ENCODE peak calls at places on chromosomes 4 and X, in five cellular contexts. G is mammary epithelial cell; H is effector memory CD4-positive, alpha-beta T cell; O is fibroblast of lung; R is right cardiac atrium. Z is an unnamed sample. For H3K4me1, the result is how much of the 10 kb centered on the place peaks cover.

GRCh38 chr4:180057891-180058643 is 2185.1 kb upstream of the TENM3 start:
- DNase-seq in R (no peak), O (peak), H (no peak), G (peak), Z (peak)

GRCh38 chrX:15946783-15947550 is 92.4 kb upstream of the AP1S2 start:
- DNase-seq in R (no peak), O (peak), G (peak), H (no peak), Z (peak)

GRCh38 chr4:8258813-8259212 is 10.7 kb upstream of the HTRA3 start:
- DNase-seq in G (no peak), R (no peak), O (no peak), H (no peak), Z (no peak)

GRCh38 chr4:46124773-46125172 is 919 bp upstream of the GABRG1 start:
- DNase-seq in O (no peak), H (no peak), G (no peak), R (no peak), Z (no peak)

GRCh38 chr4:78688385-78688784 is 87.8 kb upstream of the BMP2K start:
- DNase-seq in H (no peak), R (no peak), O (peak), G (peak), Z (peak)

GRCh38 chr4:33658971-33659370 is 2585.3 kb downstream of the ARAP2 start:
- DNase-seq in H (no peak), O (peak), G (no peak), R (no peak), Z (peak)

GRCh38 chrX:1491851-1492349 is 39.2 kb upstream of the ASMTL start:
- DNase-seq in R (no peak), G (no peak), O (no peak), H (no peak), Z (no peak)

GRCh38 chr4:133775469-133775868 is 426.1 kb downstream of the PABPC4L start:
- DNase-seq in R (no peak), O (no peak), G (no peak), H (no peak), Z (no peak)

GRCh38 chr4:94605241-94605640 is 152.5 kb upstream of the BMPR1B start:
- DNase-seq in R (no peak), H (no peak), O (peak), G (no peak), Z (no peak)

GRCh38 chr4:153521995-153522799 is 56.0 kb downstream of the TMEM131L start:
- DNase-seq in O (no peak), G (no peak), R (no peak), H (peak), Z (no peak)

GRCh38 chr4:2932561-2932950 is 30.6 kb downstream of the NOP14 start:
- DNase-seq in O (no peak), G (no peak), H (no peak), R (no peak), Z (no peak)

GRCh38 chr4:139315221-139315675 is 13.0 kb upstream of the NDUFC1 start:
- DNase-seq in H (no peak), G (no peak), O (no peak), R (no peak), Z (no peak)

GRCh38 chr4:38157592-38157991 is 197.4 kb downstream of the PTTG2 start:
- DNase-seq in O (no peak), H (no peak), R (no peak), G (peak), Z (no peak)

GRCh38 chrX:134158821-134159512 is 78.0 kb upstream of the CCDC160 start:
- DNase-seq in H (no peak), R (no peak), G (no peak), O (no peak), Z (no peak)

GRCh38 chr4:145840162-145840768 is 98.4 kb downstream of the ZNF827 start:
- DNase-seq in G (peak), O (peak), H (no peak), R (no peak), Z (peak)

GRCh38 chr4:113635739-113636437 is 125.7 kb downstream of the CAMK2D start:
- DNase-seq in G (no peak), H (no peak), O (peak), R (no peak), Z (peak)

GRCh38 chr4:113637823-113638691 is 123.5 kb downstream of the CAMK2D start:
- DNase-seq in O (peak), R (no peak), H (no peak), G (no peak), Z (no peak)

GRCh38 chr4:113637363-113637762 is 124.2 kb downstream of the CAMK2D start:
- DNase-seq in R (no peak), G (peak), H (no peak), O (peak), Z (peak)

GRCh38 chr4:113636438-113636818 is 125.1 kb downstream of the CAMK2D start:
- DNase-seq in H (no peak), R (no peak), O (no peak), G (no peak), Z (no peak)

GRCh38 chr4:113636877-113637276 is 124.7 kb downstream of the CAMK2D start:
- DNase-seq in O (peak), H (peak), R (no peak), G (peak), Z (no peak)
- H3K4me1 ChIP-seq in O (under half), H (under half), R (under half), G (under half), Z (under half)

DNA sequence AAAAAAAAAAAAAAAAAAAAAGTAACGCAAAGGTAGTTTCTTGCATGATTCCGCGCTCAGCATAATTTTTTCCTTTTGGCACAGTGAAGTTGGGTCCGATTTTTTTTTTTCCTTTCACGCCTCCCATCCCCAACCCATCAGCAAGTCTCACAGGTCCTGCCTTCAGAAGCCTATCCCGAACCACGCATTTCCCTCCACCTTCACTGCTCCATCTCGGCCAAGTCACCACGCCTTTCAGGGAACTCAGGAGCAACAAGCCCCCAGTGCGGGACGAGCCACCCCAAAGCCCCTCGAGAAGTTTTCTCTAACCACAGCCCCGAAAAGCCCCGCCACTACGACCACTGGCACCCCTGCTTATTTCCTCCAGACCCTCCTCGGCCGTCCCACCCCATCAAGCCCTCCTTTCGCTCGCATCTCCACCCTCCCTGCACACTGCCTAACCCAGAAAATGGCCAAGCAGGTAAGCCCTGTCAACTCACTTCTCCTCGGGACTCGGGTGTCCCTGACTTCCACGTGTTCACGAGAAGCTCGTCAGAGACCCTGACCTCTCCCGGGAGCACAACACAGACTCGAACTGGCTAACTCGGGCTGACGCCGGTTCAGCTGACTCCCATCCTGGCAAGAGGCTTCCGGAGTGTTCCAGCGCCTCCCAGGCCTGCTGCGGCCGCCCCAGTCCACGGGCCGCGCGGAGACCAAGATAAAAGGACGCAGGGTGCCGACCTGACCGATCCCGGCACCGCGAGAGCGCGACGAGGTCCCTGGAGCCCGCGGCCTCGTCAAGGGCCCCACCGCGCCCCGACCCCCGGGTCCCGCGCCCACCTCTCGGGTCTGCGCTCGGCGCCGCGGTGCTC is 839 bp downstream of the SLBP start:
- DNase-seq in H (no peak), G (peak), R (peak), O (peak), Z (peak)
- H3K4me1 ChIP-seq in H (under half), G (under half), R (under half), O (under half), Z (under half)

GRCh38 chr4:781493-782216 is 44.3 kb downstream of the CPLX1 start:
- DNase-seq in H (peak), R (peak), O (peak), G (peak), Z (peak)

GRCh38 chr4:776743-777441 is 49.0 kb downstream of the CPLX1 start:
- DNase-seq in G (no peak), H (no peak), R (no peak), O (no peak), Z (no peak)

GRCh38 chr4:777520-778262 is 48.2 kb downstream of the CPLX1 start:
- DNase-seq in R (no peak), G (no peak), H (no peak), O (no peak), Z (no peak)

GRCh38 chr4:780730-781492 is 45.0 kb downstream of the CPLX1 start:
- DNase-seq in H (no peak), R (no peak), O (no peak), G (no peak), Z (peak)

DNA sequence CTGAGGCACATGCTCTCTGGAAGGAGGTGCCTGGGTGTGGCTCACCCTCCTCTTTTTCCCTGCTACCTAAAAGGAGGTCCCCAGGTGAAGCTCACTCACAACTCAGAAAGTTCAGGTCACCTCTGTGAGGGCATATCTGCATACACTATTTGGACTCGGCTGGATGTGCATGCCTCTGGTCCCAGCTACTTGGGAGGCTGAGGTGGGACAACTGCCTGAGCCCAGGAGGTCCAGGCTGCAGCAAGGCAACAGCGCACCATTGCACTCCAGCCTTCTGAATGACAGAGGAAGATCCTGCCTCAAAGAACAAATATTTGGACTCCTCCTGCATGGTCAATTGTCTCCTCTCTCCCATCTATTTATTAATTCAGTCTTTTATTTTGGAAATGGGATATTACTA is 46.4 kb downstream of the CPLX1 start:
- DNase-seq in H (no peak), G (no peak), O (no peak), R (no peak), Z (no peak)
- H3K4me1 ChIP-seq in H (under half), G (under half), O (under half), R (under half), Z (under half)

DNA sequence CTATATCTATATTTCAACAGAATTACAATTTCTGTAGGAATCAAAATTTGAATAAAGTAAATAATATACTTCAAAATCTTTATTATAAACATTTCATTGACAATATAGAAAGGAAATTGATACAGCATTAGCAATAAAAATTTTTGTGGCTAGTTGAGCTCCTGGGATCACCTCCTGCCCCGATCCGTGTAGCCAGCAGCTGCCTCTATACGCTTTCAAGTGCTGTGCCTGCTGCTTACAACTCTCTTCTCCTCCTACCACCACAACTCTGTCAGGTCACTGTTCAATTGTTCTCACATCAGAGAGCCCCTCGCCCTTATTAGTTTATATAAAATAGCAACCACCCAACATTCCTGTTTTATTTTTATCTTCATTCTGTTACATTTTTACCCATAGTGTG is 27.6 kb downstream of the INPP4B start:
- DNase-seq in G (no peak), R (no peak), O (peak), H (no peak), Z (no peak)
- H3K4me1 ChIP-seq in G (under half), R (under half), O (under half), H (under half), Z (under half)

GRCh38 chr4:102778720-102779119 is 18.0 kb upstream of the MANBA start:
- DNase-seq in G (no peak), O (no peak), R (no peak), H (no peak), Z (no peak)

GRCh38 chr4:102781570-102781969 is 20.8 kb upstream of the MANBA start:
- DNase-seq in R (no peak), O (no peak), H (no peak), G (no peak), Z (no peak)

GRCh38 chr4:102780476-102781144 is 19.8 kb upstream of the MANBA start:
- DNase-seq in G (peak), O (peak), H (no peak), R (no peak), Z (no peak)

GRCh38 chr4:102783006-102783405 is 22.2 kb upstream of the MANBA start:
- DNase-seq in H (no peak), G (no peak), O (no peak), R (no peak), Z (no peak)

GRCh38 chr4:102779204-102779603 is 18.4 kb upstream of the MANBA start:
- DNase-seq in G (no peak), O (no peak), R (no peak), H (no peak), Z (no peak)
- H3K4me1 ChIP-seq in G (under half), O (under half), R (under half), H (under half), Z (under half)

GRCh38 chr4:81460115-81460836 is 11.4 kb downstream of the RASGEF1B start:
- DNase-seq in O (no peak), H (no peak), G (no peak), R (no peak), Z (no peak)

GRCh38 chr4:81459233-81459632 is 12.5 kb downstream of the RASGEF1B start:
- DNase-seq in O (no peak), G (no peak), R (no peak), H (no peak), Z (no peak)

GRCh38 chr4:81457345-81457744 is 14.4 kb downstream of the RASGEF1B start:
- DNase-seq in H (no peak), O (no peak), R (no peak), G (no peak), Z (no peak)

GRCh38 chr4:81457921-81458520 is 13.7 kb downstream of the RASGEF1B start:
- DNase-seq in O (no peak), H (no peak), G (no peak), R (no peak), Z (no peak)

GRCh38 chr4:81460837-81461233 is 10.9 kb downstream of the RASGEF1B start:
- DNase-seq in G (no peak), R (no peak), H (no peak), O (no peak), Z (no peak)
- H3K4me1 ChIP-seq in G (under half), R (under half), H (under half), O (under half), Z (under half)

DNA sequence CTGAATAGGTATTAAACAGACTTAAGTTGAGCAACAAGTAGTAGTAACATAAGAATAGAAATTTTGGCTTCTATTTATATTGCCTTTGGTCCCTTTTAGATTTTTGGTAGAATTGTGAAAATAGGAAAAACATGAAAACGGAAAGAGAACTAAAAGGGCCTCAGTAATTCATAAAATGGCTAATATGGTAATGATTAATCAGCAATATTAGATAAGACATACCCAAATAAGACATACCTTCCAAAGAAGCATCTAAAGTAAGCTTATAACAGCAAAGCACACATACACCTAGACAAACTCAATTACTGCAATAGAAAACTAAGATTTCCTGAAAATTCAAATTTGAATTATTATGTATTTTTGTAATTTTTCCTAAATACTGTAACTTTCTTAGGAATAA is 46.4 kb downstream of the CHIC2 start:
- DNase-seq in H (no peak), O (no peak), G (no peak), R (no peak), Z (no peak)
- H3K4me1 ChIP-seq in H (under half), O (under half), G (under half), R (under half), Z (under half)

GRCh38 chrX:22396408-22396807 is 123.7 kb downstream of the CBLL2 start:
- DNase-seq in H (no peak), R (no peak), G (peak), O (peak), Z (no peak)

GRCh38 chrX:22392176-22392814 is 119.6 kb downstream of the CBLL2 start:
- DNase-seq in H (no peak), O (peak), R (no peak), G (no peak), Z (no peak)

GRCh38 chrX:22399793-22400192 is 127.1 kb downstream of the CBLL2 start:
- DNase-seq in R (no peak), H (no peak), G (peak), O (peak), Z (no peak)

GRCh38 chrX:22395372-22395771 is 122.7 kb downstream of the CBLL2 start:
- DNase-seq in O (peak), R (no peak), H (no peak), G (peak), Z (peak)

GRCh38 chrX:22397566-22397965 is 124.9 kb downstream of the CBLL2 start:
- DNase-seq in H (no peak), O (peak), G (peak), R (no peak), Z (no peak)
- H3K4me1 ChIP-seq in H (under half), O (under half), G (under half), R (under half), Z (under half)